ENCODE peak calls at places on chromosomes 3 and 15, in seven cellular contexts. M is breast epithelium, F is endothelial cell of umbilical vein, A is neural progenitor cell, Y is stomach, W is brain microvascular endothelial cell, U is adrenal gland. I is an unnamed sample. For H3K27me3 and H3K36me3, the result is how much of the 10 kb centered on the place peaks cover.

GRCh38 chr3:121482651-121483050 is 63.1 kb downstream of the POLQ start:
- DNase-seq in M (no peak), F (peak), A (no peak), Y (no peak), W (peak), U (no peak), I (no peak)

GRCh38 chr3:41690766-41691563 is 270.9 kb downstream of the ULK4 start:
- DNase-seq in M (no peak), F (peak), A (no peak), Y (no peak), W (no peak), U (no peak), I (no peak)

GRCh38 chr3:133459400-133459799 is 59.5 kb downstream of the BFSP2 start:
- DNase-seq in M (no peak), F (no peak), A (peak), Y (peak), W (no peak), U (no peak), I (no peak)

GRCh38 chr3:46673151-46674030 is 20.1 kb downstream of the ALS2CL start:
- DNase-seq in M (no peak), F (no peak), A (no peak), Y (no peak), W (no peak), U (no peak), I (peak)

GRCh38 chr3:100254168-100254777 is 6.5 kb upstream of the TBC1D23 start:
- DNase-seq in M (no peak), F (peak), A (peak), Y (peak), W (peak), U (peak), I (peak)

GRCh38 chr15:92930061-92930460 is 29.9 kb downstream of the CHD2 start:
- DNase-seq in M (no peak), F (no peak), A (no peak), Y (no peak), W (no peak), U (no peak), I (no peak)

GRCh38 chr3:141710888-141711616 is 27.0 kb upstream of the RNF7 start:
- DNase-seq in M (no peak), F (peak), A (no peak), Y (no peak), W (peak), U (peak), I (no peak)

GRCh38 chr3:127578168-127578567 is 12.4 kb downstream of the TPRA1 start:
- DNase-seq in M (no peak), F (no peak), A (no peak), Y (no peak), W (no peak), U (no peak), I (no peak)

GRCh38 chr3:61928020-61928419 is 366.6 kb downstream of the PTPRG start:
- DNase-seq in M (no peak), F (no peak), A (no peak), Y (no peak), W (no peak), U (no peak), I (no peak)

GRCh38 chr3:148727242-148727641 is 29.5 kb downstream of the AGTR1 start:
- DNase-seq in M (peak), F (no peak), A (peak), Y (no peak), W (no peak), U (peak), I (peak)

GRCh38 chr15:40803688-40804087 is 3.2 kb upstream of the ZFYVE19 start:
- DNase-seq in M (no peak), F (no peak), A (no peak), Y (no peak), W (no peak), U (no peak), I (peak)

GRCh38 chr3:122497425-122497824 is 17.3 kb downstream of the KPNA1 start:
- DNase-seq in M (no peak), F (no peak), A (no peak), Y (no peak), W (peak), U (no peak), I (no peak)

GRCh38 chr15:74185949-74186348 is 12.4 kb downstream of the ISLR start:
- DNase-seq in M (no peak), F (no peak), A (no peak), Y (no peak), W (no peak), U (no peak), I (no peak)

GRCh38 chr3:4033296-4033695 is 234.1 kb downstream of the LRRN1 start:
- DNase-seq in M (no peak), F (no peak), A (no peak), Y (no peak), W (no peak), U (no peak), I (no peak)

GRCh38 chr3:193813506-193813850 is 220.5 kb downstream of the OPA1 start:
- DNase-seq in M (no peak), F (no peak), A (no peak), Y (no peak), W (no peak), U (peak), I (no peak)

GRCh38 chr15:41961803-41962202 is 10.6 kb downstream of the EHD4 start:
- DNase-seq in M (no peak), F (peak), A (no peak), Y (no peak), W (no peak), U (no peak), I (no peak)

GRCh38 chr15:83100072-83100646 is 7.3 kb upstream of the TM6SF1 start:
- DNase-seq in M (no peak), F (no peak), A (no peak), Y (no peak), W (no peak), U (no peak), I (no peak)

GRCh38 chr3:5498981-5499380 is 311.5 kb downstream of the EDEM1 start:
- DNase-seq in M (no peak), F (no peak), A (no peak), Y (no peak), W (no peak), U (no peak), I (no peak)

GRCh38 chr3:176584413-176585176 is 612.7 kb downstream of the TBL1XR1 start:
- DNase-seq in M (no peak), F (peak), A (no peak), Y (no peak), W (peak), U (no peak), I (no peak)

GRCh38 chr3:119245778-119246177 is 5.1 kb upstream of the B4GALT4 start:
- DNase-seq in M (no peak), F (no peak), A (no peak), Y (peak), W (no peak), U (peak), I (no peak)

GRCh38 chr3:150597646-150598045 is 5.5 kb upstream of the SELENOT start:
- DNase-seq in M (no peak), F (no peak), A (no peak), Y (no peak), W (no peak), U (no peak), I (no peak)

GRCh38 chr3:150602426-150603089 is 563 bp upstream of the SELENOT start:
- DNase-seq in M (no peak), F (no peak), A (no peak), Y (no peak), W (no peak), U (no peak), I (no peak)

GRCh38 chr3:150603090-150603887 is at the start of gene SELENOT:
- DNase-seq in M (peak), F (peak), A (peak), Y (peak), W (peak), U (peak), I (peak)

GRCh38 chr3:150603888-150604319 is 783 bp downstream of the SELENOT start:
- DNase-seq in M (no peak), F (no peak), A (no peak), Y (no peak), W (no peak), U (no peak), I (peak)

GRCh38 chr3:150599611-150600297 is 3.4 kb upstream of the SELENOT start:
- DNase-seq in M (no peak), F (peak), A (no peak), Y (no peak), W (peak), U (peak), I (no peak)
- H3K4me3 ChIP-seq in M (no peak), F (no peak), A (no peak), Y (no peak), W (no peak), U (no peak), I (no peak)

GRCh38 chr3:165194477-165195135 is 1.6 kb downstream of the SLITRK3 start:
- DNase-seq in M (no peak), F (no peak), A (peak), Y (no peak), W (no peak), U (no peak), I (peak)

GRCh38 chr3:165191476-165191875 is 4.7 kb downstream of the SLITRK3 start:
- DNase-seq in M (no peak), F (no peak), A (no peak), Y (no peak), W (no peak), U (no peak), I (no peak)

GRCh38 chr3:165193392-165194268 is 2.6 kb downstream of the SLITRK3 start:
- DNase-seq in M (no peak), F (no peak), A (peak), Y (no peak), W (no peak), U (no peak), I (peak)

GRCh38 chr3:165195226-165195625 is 958 bp downstream of the SLITRK3 start:
- DNase-seq in M (no peak), F (no peak), A (peak), Y (no peak), W (no peak), U (no peak), I (peak)

DNA sequence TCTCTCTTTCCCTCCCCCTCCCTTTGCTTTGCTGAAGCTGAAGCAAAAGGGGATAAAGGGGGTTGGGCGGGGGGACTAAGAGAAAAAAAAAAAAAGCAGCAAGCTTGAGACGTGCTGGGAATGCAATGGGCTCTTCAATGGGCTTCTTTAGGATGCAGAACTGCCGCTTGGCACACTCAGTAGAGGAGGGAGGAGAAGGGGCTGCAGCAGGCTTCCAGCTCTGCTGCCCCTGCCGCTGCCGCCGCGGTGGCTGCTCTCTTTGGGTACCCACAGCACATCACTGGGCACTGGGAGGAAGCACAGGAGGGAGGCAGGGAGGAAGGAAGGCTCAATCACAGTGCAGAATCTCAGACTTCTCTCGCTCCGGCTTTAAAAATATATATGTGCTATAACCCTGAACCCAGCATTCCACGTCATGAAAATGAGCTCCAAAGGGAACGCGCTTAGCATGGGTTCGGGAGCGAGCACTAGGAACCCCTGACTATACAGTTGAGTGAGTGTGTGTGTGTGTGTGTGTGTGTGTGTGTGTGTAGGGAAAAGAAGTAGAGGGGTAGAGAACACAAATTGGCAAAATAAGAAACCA is 3.5 kb downstream of the SLITRK3 start:
- DNase-seq in M (no peak), F (no peak), A (peak), Y (no peak), W (no peak), U (no peak), I (peak)
- H3K27me3 ChIP-seq in M (under half), F (under half), A (under half), Y (half or more), W (under half), U (under half), I (under half)

DNA sequence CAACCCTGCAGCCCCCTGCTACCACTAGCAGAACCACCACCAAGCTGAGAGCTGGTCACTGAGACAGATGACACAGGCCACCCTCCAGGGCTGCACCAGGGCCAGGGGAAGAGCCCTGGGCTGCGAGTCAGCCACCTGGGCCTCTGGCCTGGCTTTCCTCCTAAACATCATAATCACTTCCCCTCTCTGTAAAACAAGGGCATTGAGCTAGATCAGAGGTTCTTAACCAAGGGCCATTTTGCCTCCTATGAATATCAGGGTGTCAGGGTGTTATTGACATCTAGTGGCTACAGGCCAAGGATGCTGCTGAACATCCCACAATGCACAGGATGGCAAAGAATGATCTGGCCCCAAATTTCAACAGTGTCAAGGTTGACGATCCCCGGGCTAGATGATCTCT is 25.2 kb downstream of the TLE3 start:
- DNase-seq in M (no peak), F (no peak), A (no peak), Y (no peak), W (no peak), U (no peak), I (no peak)
- H3K36me3 ChIP-seq in M (under half), F (under half), A (under half), Y (half or more), W (half or more), U (under half), I (half or more)

DNA sequence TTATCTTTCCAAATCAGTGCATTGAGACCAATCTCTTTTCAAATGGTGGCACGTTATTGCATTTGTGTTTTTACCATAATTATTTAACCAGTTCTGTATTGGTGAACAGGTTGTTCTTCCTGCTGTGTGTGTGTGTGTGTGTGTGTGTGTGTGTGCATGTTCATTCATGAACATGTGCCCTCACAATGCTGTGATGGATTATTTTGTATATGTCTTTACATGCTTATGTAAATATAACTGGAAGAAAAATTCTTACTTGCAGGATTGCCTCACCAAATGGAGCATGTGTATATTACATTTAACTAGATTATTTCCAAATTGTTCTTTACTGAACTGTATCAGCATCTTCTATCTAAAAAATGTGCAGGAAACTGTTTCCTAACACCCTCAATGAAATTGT is 175.2 kb upstream of the ZPLD1 start:
- DNase-seq in M (no peak), F (no peak), A (no peak), Y (no peak), W (no peak), U (no peak), I (no peak)
- H3K4me3 ChIP-seq in M (no peak), F (no peak), A (no peak), Y (no peak), W (no peak), U (no peak), I (no peak)

GRCh38 chr3:134640872-134641470 is 9.9 kb downstream of the KY start:
- DNase-seq in M (no peak), F (peak), A (peak), Y (peak), W (peak), U (peak), I (peak)
- H3K27me3 ChIP-seq in M (under half), F (under half), A (under half), Y (under half), W (under half), U (under half), I (under half)

GRCh38 chr15:89652131-89652530 is 3.1 kb downstream of the KIF7 start:
- DNase-seq in M (no peak), F (no peak), A (no peak), Y (no peak), W (no peak), U (no peak), I (no peak)

GRCh38 chr15:89647191-89647851 is 7.9 kb downstream of the KIF7 start:
- DNase-seq in M (peak), F (peak), A (peak), Y (peak), W (peak), U (peak), I (peak)

GRCh38 chr15:89648106-89649012 is 6.9 kb downstream of the KIF7 start:
- DNase-seq in M (no peak), F (no peak), A (no peak), Y (no peak), W (no peak), U (no peak), I (no peak)

GRCh38 chr15:89649013-89649625 is 6.1 kb downstream of the KIF7 start:
- DNase-seq in M (no peak), F (no peak), A (no peak), Y (no peak), W (no peak), U (no peak), I (no peak)

DNA sequence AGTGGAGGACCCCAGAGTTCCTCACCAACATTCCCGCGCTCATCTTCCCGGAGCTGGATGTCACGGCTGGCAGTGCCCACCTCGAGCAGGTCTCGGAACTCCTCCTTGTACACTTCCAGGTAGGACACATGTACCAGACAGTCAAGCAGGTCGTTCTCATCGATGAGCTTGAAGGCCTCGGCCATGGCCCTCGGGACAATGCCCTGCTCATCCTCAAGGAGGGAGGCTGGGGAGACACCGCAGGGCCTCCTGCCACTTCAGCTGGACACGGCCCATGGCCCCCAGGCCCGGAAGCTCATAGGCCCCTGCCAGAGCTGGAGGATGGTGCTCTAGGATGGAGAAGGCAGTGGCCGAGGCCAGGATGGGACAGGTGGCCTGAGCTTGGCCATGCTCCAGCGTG is 5.6 kb downstream of the KIF7 start:
- DNase-seq in M (no peak), F (no peak), A (no peak), Y (no peak), W (no peak), U (no peak), I (no peak)
- H3K36me3 ChIP-seq in M (under half), F (under half), A (under half), Y (under half), W (under half), U (under half), I (under half)

GRCh38 chr15:69299451-69300128 is 878 bp downstream of the PAQR5 start:
- DNase-seq in M (no peak), F (no peak), A (no peak), Y (no peak), W (no peak), U (no peak), I (no peak)
- H3K4me3 ChIP-seq in M (peak), F (no peak), A (peak), Y (peak), W (peak), U (peak), I (peak)

GRCh38 chr3:196322-197153 is at the start of gene CHL1:
- DNase-seq in M (no peak), F (no peak), A (peak), Y (no peak), W (no peak), U (no peak), I (peak)
- H3K27me3 ChIP-seq in M (under half), F (under half), A (half or more), Y (under half), W (under half), U (under half), I (half or more)

DNA sequence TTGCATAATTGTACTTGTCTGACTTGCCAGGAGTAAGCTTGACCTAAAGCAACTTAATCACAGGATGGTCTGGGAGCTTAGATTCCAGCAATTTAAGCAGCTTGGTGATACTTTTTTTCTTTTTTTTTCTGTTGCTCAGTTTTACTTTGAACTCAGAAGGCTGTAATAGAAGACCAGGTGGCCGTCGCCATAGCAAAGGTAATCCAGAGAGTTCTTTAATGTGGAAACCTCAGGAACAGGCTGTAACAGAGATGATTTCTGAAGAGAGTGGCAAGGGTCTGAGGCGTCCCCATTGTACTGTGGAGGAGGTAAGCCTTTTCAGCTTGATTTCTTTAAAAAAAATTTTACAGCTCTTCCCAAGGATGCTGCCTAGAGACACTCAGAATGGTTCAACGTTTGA is 20.1 kb downstream of the SENP2 start:
- DNase-seq in M (no peak), F (no peak), A (no peak), Y (no peak), W (no peak), U (no peak), I (no peak)
- H3K36me3 ChIP-seq in M (under half), F (under half), A (under half), Y (half or more), W (under half), U (under half), I (under half)

GRCh38 chr3:71051893-71052687 is 531.4 kb downstream of the FOXP1 start:
- DNase-seq in M (no peak), F (peak), A (no peak), Y (no peak), W (no peak), U (no peak), I (no peak)
- H3K4me3 ChIP-seq in M (no peak), F (no peak), A (no peak), Y (no peak), W (no peak), U (no peak), I (no peak)